ENCODE peak calls at places on chromosomes 11 and 22, in five cellular contexts. One of them, this sample, is unnamed.

GRCh38 chr22:42326786-42327185 is 56.3 kb upstream of the TCF20 start:
- DNase-seq in RCC 7860: no peak
- DNase-seq in kidney: no peak
- DNase-seq in hypothalamus: no peak
- DNase-seq in ureter: no peak
- DNase-seq in this sample: no peak

GRCh38 chr11:32809313-32809712 is 14.9 kb upstream of the CCDC73 start:
- DNase-seq in hypothalamus: no peak
- DNase-seq in ureter: peak; percentile 72
- DNase-seq in kidney: no peak
- DNase-seq in RCC 7860: peak; percentile 37
- DNase-seq in this sample: peak; percentile 86

GRCh38 chr22:35630387-35630793 is 13.3 kb upstream of the MB start:
- DNase-seq in kidney: peak; percentile 72
- DNase-seq in RCC 7860: peak; percentile 62
- DNase-seq in hypothalamus: no peak
- DNase-seq in ureter: no peak
- DNase-seq in this sample: peak; percentile 71

GRCh38 chr22:50016308-50016987 is 3.9 kb upstream of the IL17REL start:
- DNase-seq in ureter: no peak
- DNase-seq in RCC 7860: no peak
- DNase-seq in hypothalamus: no peak
- DNase-seq in kidney: peak; percentile 70
- DNase-seq in this sample: peak; percentile 67

GRCh38 chr11:76799061-76799804 is 16.1 kb downstream of the TSKU start:
- DNase-seq in RCC 7860: peak; percentile 11
- DNase-seq in kidney: peak; percentile 94
- DNase-seq in hypothalamus: peak; percentile 34
- DNase-seq in ureter: peak; percentile 88
- DNase-seq in this sample: peak; percentile 97

GRCh38 chr11:10409207-10409661 is 45.8 kb upstream of the AMPD3 start:
- DNase-seq in hypothalamus: no peak
- DNase-seq in kidney: no peak
- DNase-seq in RCC 7860: no peak
- DNase-seq in ureter: no peak
- DNase-seq in this sample: no peak

GRCh38 chr11:75330279-75330678 is 21.2 kb downstream of the ARRB1 start:
- DNase-seq in RCC 7860: no peak
- DNase-seq in hypothalamus: no peak
- DNase-seq in kidney: no peak
- DNase-seq in ureter: no peak
- DNase-seq in this sample: no peak

GRCh38 chr11:47340980-47341775 is 11.3 kb downstream of the MYBPC3 start:
- DNase-seq in kidney: peak; percentile 60
- DNase-seq in RCC 7860: no peak
- DNase-seq in hypothalamus: no peak
- DNase-seq in ureter: no peak
- DNase-seq in this sample: no peak

GRCh38 chr11:67118059-67118766 is 850 bp upstream of the KDM2A start:
- DNase-seq in ureter: peak; percentile 54
- DNase-seq in kidney: peak; percentile 89
- DNase-seq in hypothalamus: peak; percentile 36
- DNase-seq in RCC 7860: no peak
- DNase-seq in this sample: peak; percentile 82

GRCh38 chr22:43185860-43186261 is 1.1 kb downstream of the TTLL12 start:
- DNase-seq in hypothalamus: no peak
- DNase-seq in ureter: no peak
- DNase-seq in RCC 7860: no peak
- DNase-seq in kidney: peak; percentile 83
- DNase-seq in this sample: no peak

GRCh38 chr22:19065929-19066328 is 56.3 kb downstream of the DGCR2 start:
- DNase-seq in ureter: peak; percentile 5
- DNase-seq in hypothalamus: no peak
- DNase-seq in RCC 7860: no peak
- DNase-seq in kidney: no peak
- DNase-seq in this sample: no peak

GRCh38 chr22:49502126-49502826 is 325.4 kb downstream of the BRD1 start:
- DNase-seq in hypothalamus: no peak
- DNase-seq in ureter: no peak
- DNase-seq in RCC 7860: peak; percentile 81
- DNase-seq in kidney: no peak
- DNase-seq in this sample: no peak

GRCh38 chr22:27476318-27476717 is 325.2 kb downstream of the MN1 start:
- DNase-seq in RCC 7860: no peak
- DNase-seq in kidney: no peak
- DNase-seq in hypothalamus: no peak
- DNase-seq in ureter: no peak
- DNase-seq in this sample: no peak

GRCh38 chr11:69654660-69655478 is 13.9 kb downstream of the CCND1 start:
- DNase-seq in hypothalamus: no peak
- DNase-seq in kidney: peak; percentile 75
- DNase-seq in ureter: no peak
- DNase-seq in RCC 7860: peak; percentile 82
- DNase-seq in this sample: peak; percentile 55

GRCh38 chr11:2399488-2400068 is 972 bp upstream of the TSSC4 start:
- DNase-seq in RCC 7860: no peak
- DNase-seq in hypothalamus: no peak
- DNase-seq in kidney: no peak
- DNase-seq in ureter: no peak
- DNase-seq in this sample: peak; percentile 89

GRCh38 chr11:35040221-35040942 is 98.6 kb upstream of the CD44 start:
- DNase-seq in hypothalamus: no peak
- DNase-seq in ureter: no peak
- DNase-seq in RCC 7860: peak; percentile 91
- DNase-seq in kidney: no peak
- DNase-seq in this sample: no peak

GRCh38 chr11:67457453-67457852 is 2.3 kb downstream of the CABP4 start:
- DNase-seq in ureter: no peak
- DNase-seq in kidney: no peak
- DNase-seq in hypothalamus: no peak
- DNase-seq in RCC 7860: no peak
- DNase-seq in this sample: no peak

GRCh38 chr11:86671386-86672006 is 920 bp downstream of the ME3 start:
- DNase-seq in RCC 7860: no peak
- DNase-seq in ureter: peak; percentile 91
- DNase-seq in kidney: peak; percentile 90
- DNase-seq in hypothalamus: no peak
- DNase-seq in this sample: peak; percentile 94

GRCh38 chr11:32420937-32421532 is 14.3 kb downstream of the WT1 start:
- DNase-seq in kidney: no peak
- DNase-seq in RCC 7860: peak; percentile 87
- DNase-seq in ureter: no peak
- DNase-seq in hypothalamus: no peak
- DNase-seq in this sample: no peak

GRCh38 chr11:85627332-85627997 is at the start of gene DLG2:
- DNase-seq in ureter: no peak
- DNase-seq in kidney: no peak
- DNase-seq in RCC 7860: no peak
- DNase-seq in hypothalamus: peak; percentile 28
- DNase-seq in this sample: peak; percentile 80

GRCh38 chr11:113382121-113382520 is 5.5 kb upstream of the ANKK1 start:
- DNase-seq in hypothalamus: no peak
- DNase-seq in ureter: no peak
- DNase-seq in RCC 7860: no peak
- DNase-seq in kidney: no peak
- DNase-seq in this sample: no peak

GRCh38 chr11:66847461-66848232 is 4.4 kb downstream of the RCE1 start:
- DNase-seq in RCC 7860: no peak
- DNase-seq in kidney: peak; percentile 53
- DNase-seq in hypothalamus: no peak
- DNase-seq in ureter: peak; percentile 38
- DNase-seq in this sample: no peak

GRCh38 chr22:30568137-30568805 is 6.2 kb downstream of the GAL3ST1 start:
- DNase-seq in RCC 7860: no peak
- DNase-seq in kidney: no peak
- DNase-seq in ureter: no peak
- DNase-seq in hypothalamus: no peak
- DNase-seq in this sample: no peak

GRCh38 chr11:66267039-66267378 is 1.4 kb upstream of the RAB1B start:
- DNase-seq in ureter: no peak
- DNase-seq in hypothalamus: no peak
- DNase-seq in kidney: no peak
- DNase-seq in RCC 7860: no peak
- DNase-seq in this sample: no peak

GRCh38 chr11:59247535-59248227 is 35.0 kb upstream of the MPEG1 start:
- DNase-seq in hypothalamus: no peak
- DNase-seq in ureter: peak; percentile 64
- DNase-seq in kidney: no peak
- DNase-seq in RCC 7860: no peak
- DNase-seq in this sample: no peak

GRCh38 chr11:36748856-36749255 is 150.8 kb upstream of the RAG2 start:
- DNase-seq in ureter: no peak
- DNase-seq in hypothalamus: no peak
- DNase-seq in RCC 7860: no peak
- DNase-seq in kidney: no peak
- DNase-seq in this sample: no peak

GRCh38 chr11:121894581-121894980 is 221.4 kb downstream of the BLID start:
- DNase-seq in RCC 7860: no peak
- DNase-seq in hypothalamus: no peak
- DNase-seq in ureter: no peak
- DNase-seq in kidney: no peak
- DNase-seq in this sample: no peak

GRCh38 chr22:26464312-26464711 is 19.3 kb downstream of the HPS4 start:
- DNase-seq in RCC 7860: no peak
- DNase-seq in hypothalamus: no peak
- DNase-seq in kidney: no peak
- DNase-seq in ureter: no peak
- DNase-seq in this sample: no peak

GRCh38 chr11:35237860-35238715 is 99.1 kb downstream of the CD44 start:
- DNase-seq in kidney: no peak
- DNase-seq in hypothalamus: no peak
- DNase-seq in ureter: no peak
- DNase-seq in RCC 7860: no peak
- DNase-seq in this sample: no peak

GRCh38 chr11:20088368-20089260 is 71.7 kb downstream of the DBX1 start:
- DNase-seq in kidney: no peak
- DNase-seq in ureter: no peak
- DNase-seq in hypothalamus: no peak
- DNase-seq in RCC 7860: no peak
- DNase-seq in this sample: no peak

GRCh38 chr11:21564095-21564494 is 628.8 kb upstream of the ANO5 start:
- DNase-seq in hypothalamus: no peak
- DNase-seq in ureter: no peak
- DNase-seq in RCC 7860: no peak
- DNase-seq in kidney: no peak
- DNase-seq in this sample: no peak

GRCh38 chr22:27383896-27384295 is 417.7 kb downstream of the MN1 start:
- DNase-seq in RCC 7860: no peak
- DNase-seq in ureter: no peak
- DNase-seq in kidney: no peak
- DNase-seq in hypothalamus: no peak
- DNase-seq in this sample: no peak

GRCh38 chr11:32225491-32226285 is 134.8 kb downstream of the RCN1 start:
- DNase-seq in hypothalamus: no peak
- DNase-seq in kidney: no peak
- DNase-seq in RCC 7860: no peak
- DNase-seq in ureter: no peak
- DNase-seq in this sample: no peak

GRCh38 chr11:30295178-30295885 is 27.6 kb upstream of the ARL14EP start:
- DNase-seq in kidney: peak; percentile 45
- DNase-seq in RCC 7860: no peak
- DNase-seq in hypothalamus: no peak
- DNase-seq in ureter: no peak
- DNase-seq in this sample: no peak

GRCh38 chr11:75261902-75262361 is 21.4 kb downstream of the TPBGL start:
- DNase-seq in RCC 7860: no peak
- DNase-seq in hypothalamus: no peak
- DNase-seq in kidney: peak; percentile 46
- DNase-seq in ureter: no peak
- DNase-seq in this sample: peak; percentile 52

GRCh38 chr11:41206388-41206787 is 253.1 kb downstream of the LRRC4C start:
- DNase-seq in hypothalamus: no peak
- DNase-seq in kidney: no peak
- DNase-seq in RCC 7860: no peak
- DNase-seq in ureter: no peak
- DNase-seq in this sample: no peak

GRCh38 chr11:83725718-83726117 is 439.6 kb upstream of the CCDC90B start:
- DNase-seq in kidney: no peak
- DNase-seq in ureter: no peak
- DNase-seq in hypothalamus: no peak
- DNase-seq in RCC 7860: no peak
- DNase-seq in this sample: no peak

GRCh38 chr11:78061921-78062311 is 1.7 kb upstream of the THRSP start:
- DNase-seq in hypothalamus: no peak
- DNase-seq in kidney: peak; percentile 31
- DNase-seq in ureter: no peak
- DNase-seq in RCC 7860: no peak
- DNase-seq in this sample: peak; percentile 40